ENCODE peak calls at places on chromosome 17, in nine cellular contexts. H is HCT116, W is GM23248, M is PC-3, V is SK-N-SH, Y is OCI-LY7, Q is neural progenitor cell, S is hepatocyte, P is GM23338. R is an unnamed sample.

GRCh38 chr17:2122641-2123302 is 67.9 kb downstream of the HIC1 start:
- DNase-seq in Y (no peak), P (peak; percentile 25), H (no peak), S (peak; percentile 42), W (peak; percentile 14), V (peak; percentile 56), Q (peak; percentile 50), M (no peak), R (no peak)

GRCh38 chr17:60628252-60628889 is 28.4 kb downstream of the PPM1D start:
- DNase-seq in M (no peak), W (no peak), Q (no peak), H (no peak), Y (no peak), V (no peak), S (no peak), P (no peak), R (no peak)

GRCh38 chr17:19269641-19270040 is 32.5 kb downstream of the EPN2 start:
- DNase-seq in M (no peak), P (no peak), Y (no peak), V (no peak), Q (no peak), S (no peak), W (no peak), H (no peak), R (no peak)

GRCh38 chr17:614637-615546 is 99.7 kb downstream of the VPS53 start:
- DNase-seq in W (peak; percentile 80), S (peak; percentile 45), H (no peak), Q (no peak), V (no peak), M (peak; percentile 80), Y (no peak), P (no peak), R (no peak)

GRCh38 chr17:2400877-2401425 is at the start of gene MNT:
- DNase-seq in H (peak; percentile 82), Q (peak; percentile 97), W (peak; percentile 97), V (peak; percentile 94), M (peak; percentile 92), S (peak; percentile 97), Y (peak; percentile 95), P (peak; percentile 92), R (peak; percentile 94)

GRCh38 chr17:4179071-4179470 is 36.1 kb downstream of the CYB5D2 start:
- DNase-seq in S (no peak), Y (no peak), Q (no peak), M (no peak), V (no peak), W (no peak), H (no peak), P (no peak), R (no peak)

GRCh38 chr17:56665864-56666263 is 72.4 kb downstream of the NOG start:
- DNase-seq in M (no peak), S (no peak), V (no peak), Y (no peak), W (no peak), P (peak; percentile 8), Q (peak; percentile 8), H (no peak), R (no peak)

GRCh38 chr17:39663688-39664580 is 1.2 kb upstream of the TCAP start:
- DNase-seq in Q (peak; percentile 56), M (no peak), S (peak; percentile 70), H (peak; percentile 35), P (peak; percentile 85), Y (no peak), W (peak; percentile 48), V (no peak), R (no peak)

GRCh38 chr17:82517230-82517865 is 2.2 kb upstream of the FOXK2 start:
- DNase-seq in P (no peak), Y (no peak), H (no peak), W (peak; percentile 82), S (no peak), M (no peak), Q (no peak), V (no peak), R (no peak)

GRCh38 chr17:48554412-48555090 is 9.6 kb upstream of the HOXB2 start:
- DNase-seq in M (no peak), H (no peak), S (no peak), P (peak; percentile 40), V (no peak), W (no peak), Q (peak; percentile 59), Y (no peak), R (no peak)

GRCh38 chr17:80729016-80729415 is 184.4 kb downstream of the RPTOR start:
- DNase-seq in Y (no peak), V (no peak), W (no peak), H (no peak), S (no peak), Q (no peak), M (no peak), P (no peak), R (no peak)
- H3K4me2 ChIP-seq in Y (peak overlapping the region; percentile 31), V (no peak overlapping the region), W (no peak overlapping the region), H (no peak overlapping the region), S (peak overlapping the region; percentile 2), Q (no peak overlapping the region), M (no peak overlapping the region), P (no peak overlapping the region), R (no peak overlapping the region)

GRCh38 chr17:49996121-49996494 is 1.1 kb upstream of the DLX3 start:
- DNase-seq in V (no peak), P (no peak), M (no peak), W (no peak), Y (no peak), Q (peak; percentile 36), H (no peak), S (no peak), R (no peak)

GRCh38 chr17:49996495-49997255 is 1.7 kb upstream of the DLX3 start:
- DNase-seq in W (peak; percentile 73), V (peak; percentile 95), S (peak; percentile 73), M (peak; percentile 78), P (peak; percentile 64), Q (peak; percentile 82), H (no peak), Y (peak; percentile 53), R (peak; percentile 34)

GRCh38 chr17:49997773-49998703 is 3.0 kb upstream of the DLX3 start:
- DNase-seq in V (peak; percentile 92), W (peak; percentile 86), M (peak; percentile 97), Q (peak; percentile 94), H (peak; percentile 88), Y (peak; percentile 91), P (peak; percentile 94), S (peak; percentile 95), R (peak; percentile 82)

GRCh38 chr17:49998836-49999511 is 4.0 kb upstream of the DLX3 start:
- DNase-seq in Q (no peak), P (peak; percentile 24), W (no peak), V (no peak), H (no peak), S (no peak), Y (no peak), M (no peak), R (no peak)

DNA sequence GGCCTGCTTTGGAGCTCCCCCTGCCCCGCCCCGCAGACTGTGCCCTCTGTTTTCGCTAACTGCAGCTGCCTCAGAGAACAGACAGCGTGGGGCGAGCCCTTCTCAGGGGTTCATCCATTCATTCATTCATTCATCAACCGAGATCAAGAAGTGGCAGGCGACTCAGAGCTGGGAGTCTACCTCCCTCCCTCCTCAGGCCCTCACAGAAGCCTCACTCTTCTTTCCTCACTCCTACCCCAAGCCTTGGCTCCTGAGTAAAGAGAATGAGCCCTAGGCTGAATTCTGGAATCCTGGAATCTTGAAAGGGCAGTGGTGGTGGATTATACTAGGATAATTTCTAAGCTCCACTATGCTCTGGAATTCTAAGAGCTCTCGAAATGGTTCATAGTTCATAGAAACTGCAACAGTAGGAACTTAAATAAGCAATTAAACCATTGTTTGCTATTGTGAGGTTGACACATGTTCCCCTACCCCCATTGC is 2.3 kb upstream of the DLX3 start:
- DNase-seq in V (no peak), S (no peak), M (peak; percentile 21), Y (no peak), Q (no peak), W (no peak), P (peak; percentile 11), H (no peak), R (no peak)
- TF ChIP-seq EZH2phosphoT487 in V (no peak), S (no peak), M (no peak), Y (no peak), Q (no peak), W (no peak), P (no peak), H (no peak), R (no peak)

GRCh38 chr17:53106886-53107285 is 715.8 kb upstream of the KIF2B start:
- DNase-seq in Q (no peak), H (no peak), V (no peak), W (no peak), S (no peak), M (no peak), P (no peak), Y (no peak), R (no peak)

GRCh38 chr17:53101706-53102105 is 721.0 kb upstream of the KIF2B start:
- DNase-seq in P (no peak), M (no peak), W (no peak), Y (no peak), H (no peak), V (no peak), Q (no peak), S (no peak), R (peak; percentile 73)
- H3K4me2 ChIP-seq in P (no peak overlapping the region), M (no peak overlapping the region), W (no peak overlapping the region), Y (no peak overlapping the region), H (no peak overlapping the region), V (no peak overlapping the region), Q (no peak overlapping the region), S (no peak overlapping the region), R (peak overlapping the region; percentile 48)

GRCh38 chr17:16273499-16273898 is 56.5 kb downstream of the PIGL start:
- DNase-seq in V (no peak), Y (no peak), W (peak; percentile 68), M (peak; percentile 88), H (peak; percentile 61), P (no peak), Q (no peak), S (no peak), R (no peak)
- TF ChIP-seq EZH2phosphoT487 in V (no peak), Y (no peak), W (no peak), M (no peak), H (no peak), P (no peak), Q (no peak), S (no peak), R (no peak)

DNA sequence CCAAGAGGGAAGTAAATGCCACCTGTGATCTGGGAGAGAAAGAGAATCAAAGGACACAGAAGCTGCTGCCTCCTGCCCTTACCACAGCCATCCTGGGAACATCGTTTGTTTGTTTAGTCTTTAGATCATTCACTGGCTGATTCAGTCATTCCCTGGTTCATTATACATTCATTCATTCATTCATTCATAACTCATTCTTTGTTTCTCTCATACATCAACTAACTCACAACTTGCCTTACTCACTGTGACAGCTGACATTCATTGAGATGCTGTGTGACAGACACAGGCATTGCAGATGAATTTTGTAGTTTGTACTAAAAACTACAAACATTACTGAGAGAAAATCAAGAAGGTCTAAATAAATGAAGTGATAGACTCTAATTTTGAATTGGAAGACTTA is 291.0 kb upstream of the TNRC6C start:
- DNase-seq in W (no peak), S (no peak), P (no peak), V (no peak), Y (no peak), Q (no peak), M (no peak), H (no peak), R (no peak)
- H3K4me2 ChIP-seq in W (no peak overlapping the region), S (no peak overlapping the region), P (no peak overlapping the region), V (no peak overlapping the region), Y (peak overlapping the region; percentile 84), Q (no peak overlapping the region), M (no peak overlapping the region), H (no peak overlapping the region), R (peak overlapping the region; percentile 73)